ENCODE peak calls at places on chromosomes 3 and 15, in seven cellular contexts. K, O, Q, S, Y, J and W are unnamed samples.

GRCh38 chr15:69034352-69034751 is 19.9 kb downstream of the NOX5 start:
- DNase-seq in S (no peak), Q (peak; percentile 87), O (no peak), J (peak; percentile 52), K (no peak), Y (peak; percentile 89), W (no peak)

GRCh38 chr3:36843065-36844051 is 79.0 kb upstream of the DCLK3 start:
- DNase-seq in S (no peak), Q (peak; percentile 8), J (peak; percentile 18), Y (peak; percentile 2), K (peak; percentile 62), O (no peak), W (peak; percentile 37)

GRCh38 chr15:27059610-27060202 is 88.7 kb downstream of the GABRG3 start:
- DNase-seq in K (peak; percentile 0), Y (peak; percentile 30), Q (peak; percentile 28), O (no peak), S (peak; percentile 53), J (peak; percentile 56), W (peak; percentile 68)

GRCh38 chr3:123831420-123831819 is 52.7 kb downstream of the MYLK start:
- DNase-seq in Y (peak; percentile 47), Q (no peak), K (no peak), S (no peak), J (no peak), O (no peak), W (no peak)

GRCh38 chr3:164465172-164465571 is 613.1 kb downstream of the SI start:
- DNase-seq in Q (no peak), Y (peak; percentile 52), K (no peak), J (no peak), S (no peak), O (no peak), W (no peak)

GRCh38 chr3:98690876-98691275 is 72.3 kb upstream of the ST3GAL6 start:
- DNase-seq in Y (no peak), O (no peak), Q (no peak), J (no peak), K (no peak), S (no peak), W (no peak)

GRCh38 chr15:25846377-25846776 is 16.8 kb downstream of the ATP10A start:
- DNase-seq in O (no peak), Q (no peak), S (no peak), J (no peak), Y (no peak), K (no peak), W (no peak)

GRCh38 chr3:44906997-44907396 is 32.6 kb downstream of the TGM4 start:
- DNase-seq in S (no peak), O (no peak), Q (peak; percentile 63), Y (no peak), J (no peak), K (no peak), W (no peak)

GRCh38 chr15:52093539-52094502 is 18.8 kb downstream of the BCL2L10 start:
- DNase-seq in S (no peak), O (peak; percentile 63), J (peak; percentile 90), K (no peak), Y (peak; percentile 94), Q (peak; percentile 93), W (no peak)

GRCh38 chr3:126683069-126683468 is 21.0 kb upstream of the CHCHD6 start:
- DNase-seq in S (no peak), J (no peak), Y (no peak), O (no peak), Q (no peak), K (no peak), W (no peak)

GRCh38 chr15:60798821-60799220 is 319.9 kb upstream of the ICE2 start:
- DNase-seq in Y (peak; percentile 55), K (no peak), O (no peak), S (no peak), J (peak; percentile 59), Q (peak; percentile 58), W (no peak)

GRCh38 chr3:49295489-49296058 is 18.5 kb upstream of the C3orf62 start:
- DNase-seq in O (no peak), J (peak; percentile 54), K (peak; percentile 22), Y (peak; percentile 45), S (no peak), Q (no peak), W (peak; percentile 12)

GRCh38 chr3:141798455-141798854 is 35.2 kb downstream of the GRK7 start:
- DNase-seq in K (no peak), Y (peak; percentile 23), S (no peak), O (peak; percentile 61), J (no peak), Q (no peak), W (no peak)

GRCh38 chr3:134617608-134618472 is 33.0 kb downstream of the KY start:
- DNase-seq in K (no peak), O (no peak), S (peak; percentile 24), Y (no peak), J (no peak), Q (no peak), W (no peak)

GRCh38 chr3:131402391-131403039 is 20.9 kb downstream of the NUDT16 start:
- DNase-seq in Q (peak; percentile 31), K (no peak), S (no peak), O (no peak), Y (peak; percentile 56), J (no peak), W (no peak)

GRCh38 chr3:51083490-51083889 is 301.6 kb upstream of the MANF start:
- DNase-seq in J (no peak), Q (no peak), O (no peak), S (no peak), K (no peak), Y (no peak), W (no peak)

GRCh38 chr3:14452676-14453367 is 50.4 kb downstream of the SLC6A6 start:
- DNase-seq in K (peak; percentile 73), J (peak; percentile 99), Y (peak; percentile 100), O (peak; percentile 96), Q (peak; percentile 72), S (no peak), W (no peak)

GRCh38 chr3:99323940-99324339 is 314.5 kb upstream of the COL8A1 start:
- DNase-seq in S (no peak), Q (no peak), K (no peak), Y (no peak), J (no peak), O (no peak), W (no peak)

GRCh38 chr3:109385442-109386318 is 48.3 kb upstream of the DPPA4 start:
- DNase-seq in J (no peak), Y (no peak), S (no peak), Q (no peak), O (no peak), K (no peak), W (no peak)

GRCh38 chr3:25428003-25428861 is at the start of gene RARB:
- DNase-seq in O (peak; percentile 79), K (no peak), Y (peak; percentile 97), S (peak; percentile 79), Q (peak; percentile 27), J (peak; percentile 97), W (peak; percentile 42)

GRCh38 chr3:159839561-159840379 is 148.9 kb upstream of the IL12A start:
- DNase-seq in Q (no peak), K (no peak), O (peak; percentile 31), J (peak; percentile 40), Y (peak; percentile 63), S (peak; percentile 59), W (peak; percentile 72)

GRCh38 chr3:180250172-180250571 is 213.4 kb upstream of the PEX5L start:
- DNase-seq in Y (peak; percentile 23), Q (peak; percentile 58), O (no peak), K (no peak), S (no peak), J (no peak), W (no peak)

GRCh38 chr15:46126581-46126980 is 491.8 kb downstream of the SQOR start:
- DNase-seq in K (no peak), Y (no peak), S (no peak), J (no peak), Q (no peak), O (no peak), W (no peak)

GRCh38 chr3:194086251-194087075 is 49.5 kb upstream of the HES1 start:
- DNase-seq in S (no peak), Y (peak; percentile 64), O (no peak), Q (no peak), J (no peak), K (no peak), W (no peak)

GRCh38 chr3:59326246-59327024 is 276.6 kb upstream of the CFAP20DC start:
- DNase-seq in Q (no peak), K (no peak), S (no peak), O (no peak), Y (no peak), J (no peak), W (no peak)
- TF ChIP-seq CTCF in Q (no peak), K (peak; percentile 70), S (peak; percentile 51), O (no peak), Y (peak; percentile 28), J (peak; percentile 12), W (peak; percentile 50)

GRCh38 chr3:192915724-192916123 is 1.9 kb downstream of the MB21D2 start:
- DNase-seq in S (no peak), O (no peak), Q (no peak), Y (no peak), J (no peak), K (no peak), W (no peak)
- TF ChIP-seq CTCF in S (no peak), O (no peak), Q (no peak), Y (no peak), J (no peak), K (no peak), W (no peak)

DNA sequence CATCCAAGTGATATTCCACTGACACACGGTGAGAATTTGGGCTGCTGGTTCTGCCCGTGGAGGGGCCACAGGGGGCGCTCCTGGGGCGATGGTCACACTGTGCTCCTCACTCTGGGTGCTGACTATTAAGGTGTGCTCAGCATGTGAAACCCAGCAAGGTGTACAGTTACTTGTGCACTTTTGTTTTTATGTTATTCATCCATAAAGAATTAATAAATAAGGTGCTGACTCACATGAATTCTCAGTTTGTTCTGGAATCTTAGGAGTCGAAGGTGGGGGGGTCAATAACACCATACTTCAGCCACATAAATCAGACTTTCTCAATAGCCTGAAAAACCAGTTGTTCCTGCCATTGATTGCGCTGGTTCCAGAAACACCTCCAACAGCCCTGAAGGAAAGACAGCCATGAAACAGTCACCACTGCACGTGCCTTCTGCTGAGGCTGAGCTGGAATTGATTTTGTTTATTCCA is 53.5 kb upstream of the SPATA12 start:
- DNase-seq in Y (no peak), S (no peak), K (peak; percentile 56), J (peak; percentile 52), Q (peak; percentile 72), O (peak; percentile 36), W (no peak)
- TF ChIP-seq CTCF in Y (peak; percentile 43), S (peak; percentile 26), K (peak; percentile 82), J (peak; percentile 34), Q (no peak), O (no peak), W (peak; percentile 45)

DNA sequence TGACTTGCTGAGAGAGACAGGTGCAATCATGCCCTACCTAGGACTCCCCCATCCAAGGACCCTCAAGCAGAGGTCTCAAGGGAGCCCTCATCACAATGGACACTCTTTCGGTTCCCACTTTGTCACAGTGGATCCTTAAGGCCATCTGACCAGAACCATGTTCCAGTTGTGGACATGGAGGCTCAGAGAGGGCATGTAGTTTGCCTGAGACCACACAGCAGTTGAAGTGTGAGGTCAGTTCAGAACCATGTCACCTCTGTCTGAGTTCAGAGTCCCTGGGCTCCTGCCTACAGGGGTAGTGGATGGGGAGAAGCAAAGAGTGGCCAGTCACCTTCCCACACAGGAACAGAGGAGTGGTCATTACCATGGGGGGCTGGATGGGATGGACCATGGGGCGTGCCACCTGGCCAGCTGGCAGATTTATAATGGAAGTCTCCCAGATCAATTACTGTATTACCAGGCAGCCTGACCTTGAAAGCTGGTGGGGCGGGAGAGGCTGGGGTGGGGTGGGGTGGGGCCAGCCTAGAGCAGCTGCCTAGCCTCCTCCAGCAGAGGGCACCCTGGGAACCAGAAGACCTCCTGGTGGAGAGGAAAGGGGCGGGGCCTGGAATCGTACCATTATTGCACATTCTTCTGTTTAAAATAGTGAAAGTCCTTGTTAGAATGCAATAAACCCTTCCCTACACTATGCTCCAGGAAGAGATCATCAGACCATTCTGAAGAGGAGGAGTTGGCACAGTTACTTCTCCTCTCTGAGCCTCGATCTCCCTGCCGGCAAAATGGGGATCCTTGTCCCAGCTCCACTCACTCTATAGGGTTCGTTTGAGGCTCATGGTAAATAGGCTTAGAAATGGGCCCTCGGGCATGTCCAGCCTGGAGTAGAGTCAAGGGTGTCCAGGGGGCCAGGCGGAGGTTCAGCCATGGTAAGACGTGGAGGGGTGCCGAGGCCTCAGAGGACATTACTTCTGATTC is 26.9 kb upstream of the LINGO1 start:
- DNase-seq in K (peak; percentile 34), S (peak; percentile 66), J (peak; percentile 39), Q (peak; percentile 74), Y (peak; percentile 7), O (no peak), W (peak; percentile 56)
- TF ChIP-seq CTCF in K (peak; percentile 46), S (peak; percentile 34), J (peak; percentile 21), Q (no peak), Y (peak; percentile 47), O (no peak), W (peak; percentile 69)